ENCODE peak calls at places on chromosomes 12 and 14, in five cellular contexts. One of them, this sample, is unnamed.
A peak's percentile ranks its signal among the peaks of the same experiment; 100 is the strongest.

GRCh38 chr14:31858868-31859267 is 218.2 kb upstream of the ARHGAP5 start:
- DNase-seq in GM03348: no peak
- DNase-seq in COR-L47: no peak
- DNase-seq in activated T-helper 1 cell treated with anti-CD3 and anti-CD28 coated beads, Interleukin-12 subunit alpha, Interleukin-12 subunit beta, Interleukin-2, Interleukin-4 antibody, amounts not matched to agents 30 ng/mL and 10 ng/mL and 1 ng/mL, durations not matched to agents 14 hours and 24 hours and 36 hours: no peak
- DNase-seq in AG20443: no peak
- DNase-seq in this sample: no peak

GRCh38 chr12:12900786-12901157 is 9.4 kb downstream of the GPRC5A start:
- DNase-seq in GM03348: no peak
- DNase-seq in COR-L47: no peak
- DNase-seq in activated T-helper 1 cell treated with anti-CD3 and anti-CD28 coated beads, Interleukin-12 subunit alpha, Interleukin-12 subunit beta, Interleukin-2, Interleukin-4 antibody, amounts not matched to agents 30 ng/mL and 10 ng/mL and 1 ng/mL, durations not matched to agents 14 hours and 24 hours and 36 hours: no peak
- DNase-seq in AG20443: no peak
- DNase-seq in this sample: no peak

GRCh38 chr14:54446201-54446693 is 5.1 kb upstream of the CNIH1 start:
- DNase-seq in GM03348: peak; percentile 16
- DNase-seq in COR-L47: peak; percentile 91
- DNase-seq in activated T-helper 1 cell treated with anti-CD3 and anti-CD28 coated beads, Interleukin-12 subunit alpha, Interleukin-12 subunit beta, Interleukin-2, Interleukin-4 antibody, amounts not matched to agents 30 ng/mL and 10 ng/mL and 1 ng/mL, durations not matched to agents 14 hours and 24 hours and 36 hours: no peak
- DNase-seq in AG20443: no peak
- DNase-seq in this sample: no peak

GRCh38 chr12:64058541-64059321 is 163.4 kb downstream of the KICS2 start:
- DNase-seq in GM03348: no peak
- DNase-seq in COR-L47: no peak
- DNase-seq in activated T-helper 1 cell treated with anti-CD3 and anti-CD28 coated beads, Interleukin-12 subunit alpha, Interleukin-12 subunit beta, Interleukin-2, Interleukin-4 antibody, amounts not matched to agents 30 ng/mL and 10 ng/mL and 1 ng/mL, durations not matched to agents 14 hours and 24 hours and 36 hours: no peak
- DNase-seq in AG20443: no peak
- DNase-seq in this sample: no peak

GRCh38 chr12:133233993-133234564 is 1.6 kb downstream of the ANHX start:
- DNase-seq in GM03348: no peak
- DNase-seq in COR-L47: no peak
- DNase-seq in activated T-helper 1 cell treated with anti-CD3 and anti-CD28 coated beads, Interleukin-12 subunit alpha, Interleukin-12 subunit beta, Interleukin-2, Interleukin-4 antibody, amounts not matched to agents 30 ng/mL and 10 ng/mL and 1 ng/mL, durations not matched to agents 14 hours and 24 hours and 36 hours: no peak
- DNase-seq in AG20443: no peak
- DNase-seq in this sample: no peak

GRCh38 chr12:96422192-96422591 is 22.0 kb upstream of the CDK17 start:
- DNase-seq in GM03348: no peak
- DNase-seq in COR-L47: no peak
- DNase-seq in activated T-helper 1 cell treated with anti-CD3 and anti-CD28 coated beads, Interleukin-12 subunit alpha, Interleukin-12 subunit beta, Interleukin-2, Interleukin-4 antibody, amounts not matched to agents 30 ng/mL and 10 ng/mL and 1 ng/mL, durations not matched to agents 14 hours and 24 hours and 36 hours: no peak
- DNase-seq in AG20443: no peak
- DNase-seq in this sample: no peak

GRCh38 chr14:95054346-95055280 is 102.7 kb downstream of the DICER1 start:
- DNase-seq in GM03348: no peak
- DNase-seq in COR-L47: no peak
- DNase-seq in activated T-helper 1 cell treated with anti-CD3 and anti-CD28 coated beads, Interleukin-12 subunit alpha, Interleukin-12 subunit beta, Interleukin-2, Interleukin-4 antibody, amounts not matched to agents 30 ng/mL and 10 ng/mL and 1 ng/mL, durations not matched to agents 14 hours and 24 hours and 36 hours: no peak
- DNase-seq in AG20443: no peak
- DNase-seq in this sample: no peak

GRCh38 chr14:64919215-64919614 is 5.0 kb downstream of the CHURC1 start:
- DNase-seq in GM03348: no peak
- DNase-seq in COR-L47: no peak
- DNase-seq in activated T-helper 1 cell treated with anti-CD3 and anti-CD28 coated beads, Interleukin-12 subunit alpha, Interleukin-12 subunit beta, Interleukin-2, Interleukin-4 antibody, amounts not matched to agents 30 ng/mL and 10 ng/mL and 1 ng/mL, durations not matched to agents 14 hours and 24 hours and 36 hours: no peak
- DNase-seq in AG20443: no peak
- DNase-seq in this sample: no peak

GRCh38 chr12:130978785-130979184 is 25.1 kb downstream of the ADGRD1 start:
- DNase-seq in GM03348: no peak
- DNase-seq in COR-L47: no peak
- DNase-seq in activated T-helper 1 cell treated with anti-CD3 and anti-CD28 coated beads, Interleukin-12 subunit alpha, Interleukin-12 subunit beta, Interleukin-2, Interleukin-4 antibody, amounts not matched to agents 30 ng/mL and 10 ng/mL and 1 ng/mL, durations not matched to agents 14 hours and 24 hours and 36 hours: no peak
- DNase-seq in AG20443: no peak
- DNase-seq in this sample: no peak

GRCh38 chr12:118582863-118583262 is 206.5 kb downstream of the SUDS3 start:
- DNase-seq in GM03348: no peak
- DNase-seq in COR-L47: no peak
- DNase-seq in activated T-helper 1 cell treated with anti-CD3 and anti-CD28 coated beads, Interleukin-12 subunit alpha, Interleukin-12 subunit beta, Interleukin-2, Interleukin-4 antibody, amounts not matched to agents 30 ng/mL and 10 ng/mL and 1 ng/mL, durations not matched to agents 14 hours and 24 hours and 36 hours: no peak
- DNase-seq in AG20443: no peak
- DNase-seq in this sample: no peak

GRCh38 chr12:122958198-122958888 is 7.9 kb downstream of the ABCB9 start:
- DNase-seq in GM03348: no peak
- DNase-seq in COR-L47: no peak
- DNase-seq in activated T-helper 1 cell treated with anti-CD3 and anti-CD28 coated beads, Interleukin-12 subunit alpha, Interleukin-12 subunit beta, Interleukin-2, Interleukin-4 antibody, amounts not matched to agents 30 ng/mL and 10 ng/mL and 1 ng/mL, durations not matched to agents 14 hours and 24 hours and 36 hours: no peak
- DNase-seq in AG20443: no peak
- DNase-seq in this sample: no peak

GRCh38 chr14:36619853-36620252 is 37.4 kb upstream of the NKX2-8 start:
- DNase-seq in GM03348: no peak
- DNase-seq in COR-L47: no peak
- DNase-seq in activated T-helper 1 cell treated with anti-CD3 and anti-CD28 coated beads, Interleukin-12 subunit alpha, Interleukin-12 subunit beta, Interleukin-2, Interleukin-4 antibody, amounts not matched to agents 30 ng/mL and 10 ng/mL and 1 ng/mL, durations not matched to agents 14 hours and 24 hours and 36 hours: no peak
- DNase-seq in AG20443: no peak
- DNase-seq in this sample: no peak

GRCh38 chr14:94738786-94739185 is 31.1 kb downstream of the GSC start:
- DNase-seq in GM03348: peak; percentile 30
- DNase-seq in COR-L47: no peak
- DNase-seq in activated T-helper 1 cell treated with anti-CD3 and anti-CD28 coated beads, Interleukin-12 subunit alpha, Interleukin-12 subunit beta, Interleukin-2, Interleukin-4 antibody, amounts not matched to agents 30 ng/mL and 10 ng/mL and 1 ng/mL, durations not matched to agents 14 hours and 24 hours and 36 hours: no peak
- DNase-seq in AG20443: no peak
- DNase-seq in this sample: no peak

GRCh38 chr12:125276567-125276966 is 211.3 kb downstream of the AACS start:
- DNase-seq in GM03348: no peak
- DNase-seq in COR-L47: no peak
- DNase-seq in activated T-helper 1 cell treated with anti-CD3 and anti-CD28 coated beads, Interleukin-12 subunit alpha, Interleukin-12 subunit beta, Interleukin-2, Interleukin-4 antibody, amounts not matched to agents 30 ng/mL and 10 ng/mL and 1 ng/mL, durations not matched to agents 14 hours and 24 hours and 36 hours: no peak
- DNase-seq in AG20443: no peak
- DNase-seq in this sample: no peak

GRCh38 chr12:93706387-93706786 is 29.2 kb downstream of the CRADD start:
- DNase-seq in GM03348: no peak
- DNase-seq in COR-L47: no peak
- DNase-seq in activated T-helper 1 cell treated with anti-CD3 and anti-CD28 coated beads, Interleukin-12 subunit alpha, Interleukin-12 subunit beta, Interleukin-2, Interleukin-4 antibody, amounts not matched to agents 30 ng/mL and 10 ng/mL and 1 ng/mL, durations not matched to agents 14 hours and 24 hours and 36 hours: no peak
- DNase-seq in AG20443: no peak
- DNase-seq in this sample: no peak

GRCh38 chr14:73173092-73173735 is 36.9 kb downstream of the PSEN1 start:
- DNase-seq in GM03348: peak; percentile 57
- DNase-seq in COR-L47: peak; percentile 31
- DNase-seq in activated T-helper 1 cell treated with anti-CD3 and anti-CD28 coated beads, Interleukin-12 subunit alpha, Interleukin-12 subunit beta, Interleukin-2, Interleukin-4 antibody, amounts not matched to agents 30 ng/mL and 10 ng/mL and 1 ng/mL, durations not matched to agents 14 hours and 24 hours and 36 hours: no peak
- DNase-seq in AG20443: peak; percentile 34
- DNase-seq in this sample: no peak

GRCh38 chr12:9642606-9643270 is 26.8 kb upstream of the CLEC2D start:
- DNase-seq in GM03348: no peak
- DNase-seq in COR-L47: no peak
- DNase-seq in activated T-helper 1 cell treated with anti-CD3 and anti-CD28 coated beads, Interleukin-12 subunit alpha, Interleukin-12 subunit beta, Interleukin-2, Interleukin-4 antibody, amounts not matched to agents 30 ng/mL and 10 ng/mL and 1 ng/mL, durations not matched to agents 14 hours and 24 hours and 36 hours: no peak
- DNase-seq in AG20443: no peak
- DNase-seq in this sample: no peak

GRCh38 chr12:118999107-118999506 is 17.8 kb downstream of the SRRM4 start:
- DNase-seq in GM03348: no peak
- DNase-seq in COR-L47: no peak
- DNase-seq in activated T-helper 1 cell treated with anti-CD3 and anti-CD28 coated beads, Interleukin-12 subunit alpha, Interleukin-12 subunit beta, Interleukin-2, Interleukin-4 antibody, amounts not matched to agents 30 ng/mL and 10 ng/mL and 1 ng/mL, durations not matched to agents 14 hours and 24 hours and 36 hours: no peak
- DNase-seq in AG20443: no peak
- DNase-seq in this sample: no peak

GRCh38 chr14:96060161-96060933 is 21.2 kb downstream of the C14orf132 start:
- DNase-seq in GM03348: no peak
- DNase-seq in COR-L47: no peak
- DNase-seq in activated T-helper 1 cell treated with anti-CD3 and anti-CD28 coated beads, Interleukin-12 subunit alpha, Interleukin-12 subunit beta, Interleukin-2, Interleukin-4 antibody, amounts not matched to agents 30 ng/mL and 10 ng/mL and 1 ng/mL, durations not matched to agents 14 hours and 24 hours and 36 hours: no peak
- DNase-seq in AG20443: no peak
- DNase-seq in this sample: no peak

GRCh38 chr14:57464013-57464730 is 29.5 kb downstream of the CCDC198 start:
- DNase-seq in GM03348: no peak
- DNase-seq in COR-L47: no peak
- DNase-seq in activated T-helper 1 cell treated with anti-CD3 and anti-CD28 coated beads, Interleukin-12 subunit alpha, Interleukin-12 subunit beta, Interleukin-2, Interleukin-4 antibody, amounts not matched to agents 30 ng/mL and 10 ng/mL and 1 ng/mL, durations not matched to agents 14 hours and 24 hours and 36 hours: no peak
- DNase-seq in AG20443: no peak
- DNase-seq in this sample: no peak

GRCh38 chr14:93880025-93880820 is 46.9 kb upstream of the FAM181A start:
- DNase-seq in GM03348: peak; percentile 76
- DNase-seq in COR-L47: peak; percentile 66
- DNase-seq in activated T-helper 1 cell treated with anti-CD3 and anti-CD28 coated beads, Interleukin-12 subunit alpha, Interleukin-12 subunit beta, Interleukin-2, Interleukin-4 antibody, amounts not matched to agents 30 ng/mL and 10 ng/mL and 1 ng/mL, durations not matched to agents 14 hours and 24 hours and 36 hours: no peak
- DNase-seq in AG20443: peak; percentile 55
- DNase-seq in this sample: no peak

GRCh38 chr12:76919388-76920181 is 40.8 kb upstream of the CSRP2 start:
- DNase-seq in GM03348: no peak
- DNase-seq in COR-L47: no peak
- DNase-seq in activated T-helper 1 cell treated with anti-CD3 and anti-CD28 coated beads, Interleukin-12 subunit alpha, Interleukin-12 subunit beta, Interleukin-2, Interleukin-4 antibody, amounts not matched to agents 30 ng/mL and 10 ng/mL and 1 ng/mL, durations not matched to agents 14 hours and 24 hours and 36 hours: no peak
- DNase-seq in AG20443: no peak
- DNase-seq in this sample: no peak

GRCh38 chr12:6765634-6766581 is at the start of gene PTMS:
- DNase-seq in GM03348: peak; percentile 93
- DNase-seq in COR-L47: peak; percentile 69
- DNase-seq in activated T-helper 1 cell treated with anti-CD3 and anti-CD28 coated beads, Interleukin-12 subunit alpha, Interleukin-12 subunit beta, Interleukin-2, Interleukin-4 antibody, amounts not matched to agents 30 ng/mL and 10 ng/mL and 1 ng/mL, durations not matched to agents 14 hours and 24 hours and 36 hours: peak; percentile 42
- DNase-seq in AG20443: peak; percentile 88
- DNase-seq in this sample: no peak

GRCh38 chr12:49868449-49868848 is 25.5 kb upstream of the BCDIN3D start:
- DNase-seq in GM03348: no peak
- DNase-seq in COR-L47: no peak
- DNase-seq in activated T-helper 1 cell treated with anti-CD3 and anti-CD28 coated beads, Interleukin-12 subunit alpha, Interleukin-12 subunit beta, Interleukin-2, Interleukin-4 antibody, amounts not matched to agents 30 ng/mL and 10 ng/mL and 1 ng/mL, durations not matched to agents 14 hours and 24 hours and 36 hours: no peak
- DNase-seq in AG20443: no peak
- DNase-seq in this sample: no peak

GRCh38 chr12:21350975-21351374 is 16.3 kb upstream of the SLCO1A2 start:
- DNase-seq in GM03348: no peak
- DNase-seq in COR-L47: no peak
- DNase-seq in activated T-helper 1 cell treated with anti-CD3 and anti-CD28 coated beads, Interleukin-12 subunit alpha, Interleukin-12 subunit beta, Interleukin-2, Interleukin-4 antibody, amounts not matched to agents 30 ng/mL and 10 ng/mL and 1 ng/mL, durations not matched to agents 14 hours and 24 hours and 36 hours: no peak
- DNase-seq in AG20443: no peak
- DNase-seq in this sample: no peak

GRCh38 chr12:132523576-132524331 is 33.8 kb downstream of the FBRSL1 start:
- DNase-seq in GM03348: peak; percentile 91
- DNase-seq in COR-L47: peak; percentile 13
- DNase-seq in activated T-helper 1 cell treated with anti-CD3 and anti-CD28 coated beads, Interleukin-12 subunit alpha, Interleukin-12 subunit beta, Interleukin-2, Interleukin-4 antibody, amounts not matched to agents 30 ng/mL and 10 ng/mL and 1 ng/mL, durations not matched to agents 14 hours and 24 hours and 36 hours: peak; percentile 48
- DNase-seq in AG20443: peak; percentile 91
- DNase-seq in this sample: peak; percentile 76

GRCh38 chr12:109888179-109889020 is 8.1 kb upstream of the GLTP start:
- DNase-seq in GM03348: peak; percentile 88
- DNase-seq in COR-L47: no peak
- DNase-seq in activated T-helper 1 cell treated with anti-CD3 and anti-CD28 coated beads, Interleukin-12 subunit alpha, Interleukin-12 subunit beta, Interleukin-2, Interleukin-4 antibody, amounts not matched to agents 30 ng/mL and 10 ng/mL and 1 ng/mL, durations not matched to agents 14 hours and 24 hours and 36 hours: no peak
- DNase-seq in AG20443: peak; percentile 88
- DNase-seq in this sample: peak; percentile 46

GRCh38 chr14:53953002-53953827 is 3.4 kb downstream of the BMP4 start:
- DNase-seq in GM03348: peak; percentile 86
- DNase-seq in COR-L47: peak; percentile 44
- DNase-seq in activated T-helper 1 cell treated with anti-CD3 and anti-CD28 coated beads, Interleukin-12 subunit alpha, Interleukin-12 subunit beta, Interleukin-2, Interleukin-4 antibody, amounts not matched to agents 30 ng/mL and 10 ng/mL and 1 ng/mL, durations not matched to agents 14 hours and 24 hours and 36 hours: no peak
- DNase-seq in AG20443: peak; percentile 74
- DNase-seq in this sample: peak; percentile 22

GRCh38 chr14:56213288-56213687 is 95.1 kb downstream of the PELI2 start:
- DNase-seq in GM03348: no peak
- DNase-seq in COR-L47: no peak
- DNase-seq in activated T-helper 1 cell treated with anti-CD3 and anti-CD28 coated beads, Interleukin-12 subunit alpha, Interleukin-12 subunit beta, Interleukin-2, Interleukin-4 antibody, amounts not matched to agents 30 ng/mL and 10 ng/mL and 1 ng/mL, durations not matched to agents 14 hours and 24 hours and 36 hours: no peak
- DNase-seq in AG20443: no peak
- DNase-seq in this sample: no peak

GRCh38 chr12:115667116-115667515 is 610.4 kb downstream of the MED13L start:
- DNase-seq in GM03348: no peak
- DNase-seq in COR-L47: no peak
- DNase-seq in activated T-helper 1 cell treated with anti-CD3 and anti-CD28 coated beads, Interleukin-12 subunit alpha, Interleukin-12 subunit beta, Interleukin-2, Interleukin-4 antibody, amounts not matched to agents 30 ng/mL and 10 ng/mL and 1 ng/mL, durations not matched to agents 14 hours and 24 hours and 36 hours: no peak
- DNase-seq in AG20443: no peak
- DNase-seq in this sample: no peak

GRCh38 chr14:24132061-24132685 is 1.7 kb downstream of the FITM1 start:
- DNase-seq in GM03348: no peak
- DNase-seq in COR-L47: peak; percentile 85
- DNase-seq in activated T-helper 1 cell treated with anti-CD3 and anti-CD28 coated beads, Interleukin-12 subunit alpha, Interleukin-12 subunit beta, Interleukin-2, Interleukin-4 antibody, amounts not matched to agents 30 ng/mL and 10 ng/mL and 1 ng/mL, durations not matched to agents 14 hours and 24 hours and 36 hours: no peak
- DNase-seq in AG20443: no peak
- DNase-seq in this sample: no peak

This sample was measured in activated CD4-positive, alpha-beta memory T cell treated with anti-CD3 and anti-CD28 coated beads, Interleukin-2, amount 10 ng/mL, durations not matched to agents 7 days and 5 days.